ENCODE peak calls at places on chromosome 3, in four cellular contexts. F, M, E and C are unnamed samples.
A peak's percentile ranks its signal among the peaks of the same experiment; 100 is the strongest.

GRCh38 chr3:122403489-122403888 is 12.4 kb downstream of the WDR5B start:
- DNase-seq in E (no peak), M (no peak), F (no peak), C (no peak)

GRCh38 chr3:141275973-141276372 is 44.3 kb downstream of the PXYLP1 start:
- DNase-seq in F (no peak), E (no peak), M (no peak), C (no peak)

GRCh38 chr3:146189519-146190173 is 28.7 kb upstream of the PLOD2 start:
- DNase-seq in E (no peak), F (no peak), M (peak; percentile 55), C (peak; percentile 7)

GRCh38 chr3:4593014-4593413 is 99.9 kb downstream of the ITPR1 start:
- DNase-seq in F (no peak), M (no peak), E (no peak), C (no peak)

GRCh38 chr3:130725746-130726145 is 20.9 kb downstream of the PIK3R4 start:
- DNase-seq in F (no peak), E (no peak), M (no peak), C (no peak)

GRCh38 chr3:158847466-158847849 is 45.6 kb downstream of the MFSD1 start:
- DNase-seq in E (no peak), F (no peak), M (no peak), C (no peak)

GRCh38 chr3:188102861-188103547 is 51.0 kb upstream of the LPP start:
- DNase-seq in E (no peak), F (no peak), M (no peak), C (no peak)

GRCh38 chr3:177596248-177596821 is 399.1 kb upstream of the TBL1XR1 start:
- DNase-seq in F (no peak), M (no peak), E (no peak), C (no peak)

GRCh38 chr3:66322436-66322835 is 101.6 kb downstream of the SLC25A26 start:
- DNase-seq in F (no peak), E (no peak), M (no peak), C (no peak)

GRCh38 chr3:12294885-12295580 is 6.2 kb downstream of the PPARG start:
- DNase-seq in E (no peak), F (no peak), M (no peak), C (no peak)

GRCh38 chr3:48990636-48991421 is 788 bp downstream of the P4HTM start:
- DNase-seq in F (no peak), E (no peak), M (peak; percentile 79), C (no peak)

GRCh38 chr3:114221165-114221880 is 16.1 kb downstream of the ZNF80 start:
- DNase-seq in F (peak; percentile 41), M (peak; percentile 73), E (no peak), C (no peak)

GRCh38 chr3:73521936-73522335 is 102.8 kb downstream of the PDZRN3 start:
- DNase-seq in M (no peak), E (no peak), F (no peak), C (no peak)

GRCh38 chr3:100928638-100929428 is 64.4 kb downstream of the ABI3BP start:
- DNase-seq in E (no peak), F (no peak), M (no peak), C (no peak)

GRCh38 chr3:4841783-4842440 is 137.3 kb upstream of the BHLHE40 start:
- DNase-seq in E (no peak), M (no peak), F (no peak), C (no peak)

GRCh38 chr3:12991861-12992281 is 81.4 kb downstream of the IQSEC1 start:
- DNase-seq in M (no peak), E (no peak), F (no peak), C (no peak)

GRCh38 chr3:12956316-12956660 is 114.9 kb upstream of the RPL32 start:
- DNase-seq in E (no peak), M (no peak), F (no peak), C (no peak)